ENCODE peak calls at places on chromosome 6, in eight cellular contexts. One of them, this sample, is unnamed.

GRCh38 chr6:35516712-35517111 is 4.0 kb upstream of the TULP1 start:
- DNase-seq in A549: no peak
- DNase-seq in HCT116: no peak
- DNase-seq in K562: no peak
- DNase-seq in H1: no peak
- DNase-seq in GM12878: no peak
- DNase-seq in endothelial cell of umbilical vein: no peak
- DNase-seq in HepG2: no peak
- DNase-seq in this sample: no peak

GRCh38 chr6:169038691-169039090 is 215.0 kb downstream of the THBS2 start:
- DNase-seq in A549: no peak
- DNase-seq in HCT116: no peak
- DNase-seq in K562: no peak
- DNase-seq in H1: no peak
- DNase-seq in GM12878: no peak
- DNase-seq in endothelial cell of umbilical vein: no peak
- DNase-seq in HepG2: no peak
- DNase-seq in this sample: no peak

GRCh38 chr6:88945596-88945995 is 17.8 kb downstream of the RNGTT start:
- DNase-seq in A549: no peak
- DNase-seq in HCT116: no peak
- DNase-seq in K562: no peak
- DNase-seq in H1: no peak
- DNase-seq in GM12878: no peak
- DNase-seq in endothelial cell of umbilical vein: no peak
- DNase-seq in HepG2: no peak
- DNase-seq in this sample: no peak

GRCh38 chr6:31836676-31837611 is 9.4 kb downstream of the HSPA1B start:
- DNase-seq in A549: no peak
- DNase-seq in HCT116: no peak
- DNase-seq in K562: no peak
- DNase-seq in H1: no peak
- DNase-seq in GM12878: no peak
- DNase-seq in endothelial cell of umbilical vein: peak; percentile 30
- DNase-seq in HepG2: no peak
- DNase-seq in this sample: peak; percentile 50

GRCh38 chr6:39884696-39885095 is 49.6 kb downstream of the MOCS1 start:
- DNase-seq in A549: no peak
- DNase-seq in HCT116: no peak
- DNase-seq in K562: no peak
- DNase-seq in H1: no peak
- DNase-seq in GM12878: no peak
- DNase-seq in endothelial cell of umbilical vein: no peak
- DNase-seq in HepG2: no peak
- DNase-seq in this sample: no peak

GRCh38 chr6:27766405-27766804 is 145.8 kb downstream of the OR2B2 start:
- DNase-seq in A549: no peak
- DNase-seq in HCT116: no peak
- DNase-seq in K562: no peak
- DNase-seq in H1: no peak
- DNase-seq in GM12878: no peak
- DNase-seq in endothelial cell of umbilical vein: no peak
- DNase-seq in HepG2: no peak
- DNase-seq in this sample: no peak

GRCh38 chr6:99521557-99522286 is 6.5 kb upstream of the USP45 start:
- DNase-seq in A549: peak; percentile 2
- DNase-seq in HCT116: no peak
- DNase-seq in K562: peak; percentile 55
- DNase-seq in H1: no peak
- DNase-seq in GM12878: no peak
- DNase-seq in endothelial cell of umbilical vein: no peak
- DNase-seq in HepG2: peak; percentile 6
- DNase-seq in this sample: no peak

GRCh38 chr6:117232191-117232590 is 33.2 kb upstream of the VGLL2 start:
- DNase-seq in A549: no peak
- DNase-seq in HCT116: no peak
- DNase-seq in K562: no peak
- DNase-seq in H1: no peak
- DNase-seq in GM12878: no peak
- DNase-seq in endothelial cell of umbilical vein: no peak
- DNase-seq in HepG2: no peak
- DNase-seq in this sample: no peak

GRCh38 chr6:79946242-79946641 is 1.1 kb downstream of the ELOVL4 start:
- DNase-seq in A549: peak; percentile 23
- DNase-seq in HCT116: no peak
- DNase-seq in K562: no peak
- DNase-seq in H1: no peak
- DNase-seq in GM12878: no peak
- DNase-seq in endothelial cell of umbilical vein: no peak
- DNase-seq in HepG2: peak; percentile 25
- DNase-seq in this sample: peak; percentile 41

GRCh38 chr6:4804095-4804494 is 27.9 kb downstream of the CDYL start:
- DNase-seq in A549: peak; percentile 25
- DNase-seq in HCT116: no peak
- DNase-seq in K562: no peak
- DNase-seq in H1: no peak
- DNase-seq in GM12878: no peak
- DNase-seq in endothelial cell of umbilical vein: no peak
- DNase-seq in HepG2: peak; percentile 34
- DNase-seq in this sample: peak; percentile 70

GRCh38 chr6:3176562-3177355 is 19.4 kb upstream of the TUBB2A start:
- DNase-seq in A549: peak; percentile 75
- DNase-seq in HCT116: peak; percentile 56
- DNase-seq in K562: peak; percentile 85
- DNase-seq in H1: no peak
- DNase-seq in GM12878: no peak
- DNase-seq in endothelial cell of umbilical vein: peak; percentile 69
- DNase-seq in HepG2: peak; percentile 68
- DNase-seq in this sample: peak; percentile 88

GRCh38 chr6:134132494-134133141 is 80.2 kb upstream of the SLC2A12 start:
- DNase-seq in A549: peak; percentile 14
- DNase-seq in HCT116: no peak
- DNase-seq in K562: no peak
- DNase-seq in H1: no peak
- DNase-seq in GM12878: no peak
- DNase-seq in endothelial cell of umbilical vein: no peak
- DNase-seq in HepG2: no peak
- DNase-seq in this sample: no peak

GRCh38 chr6:160254467-160255312 is 3.9 kb downstream of the SLC22A2 start:
- DNase-seq in A549: peak; percentile 89
- DNase-seq in HCT116: no peak
- DNase-seq in K562: no peak
- DNase-seq in H1: no peak
- DNase-seq in GM12878: no peak
- DNase-seq in endothelial cell of umbilical vein: no peak
- DNase-seq in HepG2: peak; percentile 81
- DNase-seq in this sample: no peak

GRCh38 chr6:19501737-19502245 is 335.4 kb upstream of the ID4 start:
- DNase-seq in A549: no peak
- DNase-seq in HCT116: no peak
- DNase-seq in K562: no peak
- DNase-seq in H1: no peak
- DNase-seq in GM12878: no peak
- DNase-seq in endothelial cell of umbilical vein: no peak
- DNase-seq in HepG2: no peak
- DNase-seq in this sample: no peak

GRCh38 chr6:12648171-12648570 is 68.4 kb upstream of the PHACTR1 start:
- DNase-seq in A549: no peak
- DNase-seq in HCT116: no peak
- DNase-seq in K562: no peak
- DNase-seq in H1: no peak
- DNase-seq in GM12878: no peak
- DNase-seq in endothelial cell of umbilical vein: no peak
- DNase-seq in HepG2: no peak
- DNase-seq in this sample: no peak

GRCh38 chr6:129104560-129104959 is 221.6 kb downstream of the LAMA2 start:
- DNase-seq in A549: no peak
- DNase-seq in HCT116: no peak
- DNase-seq in K562: no peak
- DNase-seq in H1: no peak
- DNase-seq in GM12878: no peak
- DNase-seq in endothelial cell of umbilical vein: peak; percentile 43
- DNase-seq in HepG2: no peak
- DNase-seq in this sample: no peak

GRCh38 chr6:3390698-3391097 is 66.2 kb downstream of the SLC22A23 start:
- DNase-seq in A549: peak; percentile 12
- DNase-seq in HCT116: peak; percentile 80
- DNase-seq in K562: peak; percentile 60
- DNase-seq in H1: no peak
- DNase-seq in GM12878: no peak
- DNase-seq in endothelial cell of umbilical vein: peak; percentile 27
- DNase-seq in HepG2: no peak
- DNase-seq in this sample: no peak

GRCh38 chr6:36976931-36977330 is 9.1 kb downstream of the MTCH1 start:
- DNase-seq in A549: no peak
- DNase-seq in HCT116: no peak
- DNase-seq in K562: no peak
- DNase-seq in H1: no peak
- DNase-seq in GM12878: no peak
- DNase-seq in endothelial cell of umbilical vein: no peak
- DNase-seq in HepG2: no peak
- DNase-seq in this sample: no peak

GRCh38 chr6:36976005-36976261 is 10.1 kb downstream of the MTCH1 start:
- DNase-seq in A549: no peak
- DNase-seq in HCT116: no peak
- DNase-seq in K562: no peak
- DNase-seq in H1: no peak
- DNase-seq in GM12878: no peak
- DNase-seq in endothelial cell of umbilical vein: no peak
- DNase-seq in HepG2: no peak
- DNase-seq in this sample: no peak

GRCh38 chr6:36978687-36979086 is 7.3 kb downstream of the MTCH1 start:
- DNase-seq in A549: no peak
- DNase-seq in HCT116: no peak
- DNase-seq in K562: no peak
- DNase-seq in H1: no peak
- DNase-seq in GM12878: no peak
- DNase-seq in endothelial cell of umbilical vein: no peak
- DNase-seq in HepG2: no peak
- DNase-seq in this sample: no peak

GRCh38 chr6:36976509-36976908 is 9.5 kb downstream of the MTCH1 start:
- DNase-seq in A549: no peak
- DNase-seq in HCT116: no peak
- DNase-seq in K562: no peak
- DNase-seq in H1: no peak
- DNase-seq in GM12878: no peak
- DNase-seq in endothelial cell of umbilical vein: no peak
- DNase-seq in HepG2: no peak
- DNase-seq in this sample: no peak

GRCh38 chr6:36977470-36977941 is 8.5 kb downstream of the MTCH1 start:
- DNase-seq in A549: no peak
- DNase-seq in HCT116: no peak
- DNase-seq in K562: peak; percentile 82
- DNase-seq in H1: no peak
- DNase-seq in GM12878: no peak
- DNase-seq in endothelial cell of umbilical vein: no peak
- DNase-seq in HepG2: no peak
- DNase-seq in this sample: peak; percentile 41
- TF ChIP-seq CTCF in A549: peak; percentile 42
- TF ChIP-seq CTCF in HCT116: peak; percentile 54
- TF ChIP-seq CTCF in K562: peak; percentile 82
- TF ChIP-seq CTCF in H1: peak; percentile 70
- TF ChIP-seq CTCF in GM12878: peak; percentile 52
- TF ChIP-seq CTCF in endothelial cell of umbilical vein: peak; percentile 14
- TF ChIP-seq CTCF in HepG2: peak; percentile 64
- TF ChIP-seq CTCF in this sample: peak; percentile 41

DNA sequence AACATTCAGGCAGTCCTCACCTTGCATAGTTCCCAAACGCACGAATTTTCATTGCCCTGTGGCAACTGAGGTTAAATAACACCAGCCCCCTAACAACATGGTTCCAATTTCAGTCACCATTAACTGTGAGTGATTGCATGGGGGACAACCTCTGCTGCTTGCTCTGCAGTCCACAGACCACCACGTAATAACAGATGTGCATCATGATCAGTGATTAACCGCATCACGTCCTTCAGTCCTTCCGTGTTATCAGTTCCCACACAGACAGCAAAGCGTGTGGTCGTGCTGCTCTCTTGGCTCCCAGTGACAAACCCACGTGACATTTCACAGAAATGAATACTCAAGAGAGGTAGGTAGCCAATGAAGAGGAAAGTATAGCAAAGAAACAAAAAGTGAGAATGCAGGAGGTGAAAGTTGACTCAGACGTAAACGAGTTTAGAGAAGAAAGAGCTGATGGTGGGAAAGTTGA is 95.9 kb downstream of the LY86 start:
- DNase-seq in A549: no peak
- DNase-seq in HCT116: no peak
- DNase-seq in K562: peak; percentile 79
- DNase-seq in H1: no peak
- DNase-seq in GM12878: peak; percentile 99
- DNase-seq in endothelial cell of umbilical vein: no peak
- DNase-seq in HepG2: no peak
- DNase-seq in this sample: peak; percentile 11
- TF ChIP-seq MAX in A549: no peak
- TF ChIP-seq MAX in HCT116: no peak
- TF ChIP-seq MAX in K562: peak; percentile 88
- TF ChIP-seq MAX in H1: no peak
- TF ChIP-seq MAX in GM12878: peak; percentile 80
- TF ChIP-seq MAX in endothelial cell of umbilical vein: no peak
- TF ChIP-seq MAX in HepG2: no peak
- TF ChIP-seq MAX in this sample: no peak

GRCh38 chr6:149484733-149485700 is at the start of gene ZC3H12D:
- DNase-seq in A549: peak; percentile 53
- DNase-seq in HCT116: peak; percentile 38
- DNase-seq in K562: no peak
- DNase-seq in H1: no peak
- DNase-seq in GM12878: no peak
- DNase-seq in endothelial cell of umbilical vein: no peak
- DNase-seq in HepG2: peak; percentile 91
- DNase-seq in this sample: peak; percentile 68
- TF ChIP-seq POLR2A in A549: no peak
- TF ChIP-seq POLR2A in HCT116: no peak
- TF ChIP-seq POLR2A in K562: no peak
- TF ChIP-seq POLR2A in H1: no peak
- TF ChIP-seq POLR2A in GM12878: peak; percentile 70
- TF ChIP-seq POLR2A in endothelial cell of umbilical vein: no peak
- TF ChIP-seq POLR2A in HepG2: peak; percentile 80
- TF ChIP-seq POLR2A in this sample: no peak

GRCh38 chr6:114376611-114377206 is 33.9 kb upstream of the HS3ST5 start:
- DNase-seq in A549: no peak
- DNase-seq in HCT116: no peak
- DNase-seq in K562: no peak
- DNase-seq in H1: no peak
- DNase-seq in GM12878: no peak
- DNase-seq in endothelial cell of umbilical vein: no peak
- DNase-seq in HepG2: peak; percentile 31
- DNase-seq in this sample: no peak

GRCh38 chr6:114377881-114378280 is 35.1 kb upstream of the HS3ST5 start:
- DNase-seq in A549: no peak
- DNase-seq in HCT116: no peak
- DNase-seq in K562: no peak
- DNase-seq in H1: no peak
- DNase-seq in GM12878: no peak
- DNase-seq in endothelial cell of umbilical vein: no peak
- DNase-seq in HepG2: no peak
- DNase-seq in this sample: no peak

DNA sequence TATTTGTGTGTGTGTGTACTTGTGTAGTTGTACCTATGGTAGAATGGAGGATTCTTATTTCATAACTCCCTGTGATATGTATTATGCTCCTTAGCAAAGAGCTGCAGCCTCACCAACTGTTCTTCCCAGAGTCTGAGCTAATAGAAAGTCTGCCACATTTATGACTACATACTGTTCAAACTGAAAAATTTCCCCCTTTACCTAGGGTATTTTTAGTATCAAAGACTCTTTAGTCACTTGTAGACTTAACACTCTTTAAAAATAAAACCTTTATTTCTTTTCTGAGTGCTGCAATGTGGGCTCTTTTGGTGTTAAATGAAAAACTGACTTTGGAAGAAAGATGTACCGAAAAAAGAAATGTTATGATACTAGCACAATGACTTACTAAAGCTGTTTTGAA is 39.6 kb upstream of the HS3ST5 start:
- DNase-seq in A549: no peak
- DNase-seq in HCT116: no peak
- DNase-seq in K562: no peak
- DNase-seq in H1: no peak
- DNase-seq in GM12878: no peak
- DNase-seq in endothelial cell of umbilical vein: no peak
- DNase-seq in HepG2: no peak
- DNase-seq in this sample: no peak
- TF ChIP-seq CTCF in A549: no peak
- TF ChIP-seq CTCF in HCT116: no peak
- TF ChIP-seq CTCF in K562: no peak
- TF ChIP-seq CTCF in H1: no peak
- TF ChIP-seq CTCF in GM12878: no peak
- TF ChIP-seq CTCF in endothelial cell of umbilical vein: no peak
- TF ChIP-seq CTCF in HepG2: no peak
- TF ChIP-seq CTCF in this sample: no peak